ENCODE peak calls at places on chromosomes 12 and 14, in ten cellular contexts. E, L, S, B, T, V, I, A, Y and C are unnamed samples.

GRCh38 chr12:49706351-49707126 is 666 bp downstream of the FMNL3 start:
- DNase-seq in A (peak), L (peak), T (no peak), V (peak), I (peak), Y (peak), B (peak), S (no peak), E (no peak), C (peak)

GRCh38 chr12:123058471-123058870 is 78.0 kb downstream of the ARL6IP4 start:
- DNase-seq in S (no peak), V (no peak), Y (no peak), B (no peak), E (no peak), A (no peak), L (no peak), T (no peak), I (no peak), C (no peak)

GRCh38 chr12:109759595-109759994 is 46.0 kb downstream of the FAM222A start:
- DNase-seq in I (peak), S (no peak), Y (no peak), V (no peak), E (no peak), A (no peak), T (no peak), L (no peak), B (no peak), C (no peak)

GRCh38 chr12:57518920-57519757 is 1.2 kb downstream of the DDIT3 start:
- DNase-seq in I (peak), A (peak), B (no peak), S (no peak), Y (peak), V (peak), E (peak), T (no peak), L (peak), C (peak)

GRCh38 chr12:15774819-15775218 is 14.4 kb downstream of the EPS8 start:
- DNase-seq in L (no peak), Y (no peak), I (no peak), E (no peak), B (no peak), A (no peak), S (peak), V (no peak), T (no peak), C (no peak)

GRCh38 chr12:132560421-132560830 is 50.0 kb downstream of the LRCOL1 start:
- DNase-seq in L (no peak), S (no peak), V (no peak), A (no peak), E (no peak), I (peak), T (no peak), Y (peak), B (peak), C (peak)

GRCh38 chr14:95189400-95190162 is 32.3 kb upstream of the DICER1 start:
- DNase-seq in B (no peak), A (no peak), E (no peak), L (no peak), V (peak), S (no peak), T (no peak), I (no peak), Y (no peak), C (no peak)

GRCh38 chr12:26402648-26403047 is 207.3 kb downstream of the SSPN start:
- DNase-seq in Y (peak), I (peak), L (no peak), S (no peak), A (no peak), T (no peak), E (no peak), V (no peak), B (no peak), C (no peak)

GRCh38 chr12:73361156-73361866 is 1089.1 kb downstream of the TRHDE start:
- DNase-seq in V (no peak), E (no peak), L (no peak), Y (peak), I (no peak), B (no peak), A (no peak), T (no peak), S (no peak), C (no peak)

GRCh38 chr14:57884175-57884574 is 18.3 kb upstream of the SLC35F4 start:
- DNase-seq in A (no peak), B (no peak), I (no peak), E (no peak), V (no peak), T (no peak), L (no peak), S (no peak), Y (no peak), C (no peak)
- TF ChIP-seq CTCF in A (no peak), B (peak), I (no peak), E (no peak), V (peak), T (peak), L (peak), S (no peak), Y (no peak), C (peak)

DNA sequence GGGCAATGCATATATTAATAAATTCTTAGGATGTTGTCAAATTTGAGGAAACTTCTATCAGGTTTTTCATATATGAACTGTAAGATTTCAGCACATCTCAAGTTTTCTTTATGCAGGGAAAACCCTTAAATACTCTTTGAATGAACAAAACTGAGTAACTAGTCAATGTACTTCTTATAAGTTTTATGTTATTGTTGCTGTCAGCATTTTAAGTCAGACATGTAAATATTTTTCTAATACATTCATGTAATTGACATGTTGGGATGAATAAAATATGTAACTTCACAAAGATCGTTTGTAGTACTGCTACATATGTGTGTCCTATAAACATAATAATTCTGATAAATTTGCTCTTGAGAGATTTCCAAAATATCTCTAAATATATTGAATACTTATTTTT is 109.6 kb downstream of the BMP4 start:
- DNase-seq in A (no peak), S (no peak), B (no peak), I (no peak), T (no peak), L (no peak), Y (no peak), E (no peak), V (no peak), C (no peak)
- TF ChIP-seq CTCF in A (no peak), S (no peak), B (no peak), I (no peak), T (no peak), L (no peak), Y (no peak), E (no peak), V (no peak), C (no peak)

DNA sequence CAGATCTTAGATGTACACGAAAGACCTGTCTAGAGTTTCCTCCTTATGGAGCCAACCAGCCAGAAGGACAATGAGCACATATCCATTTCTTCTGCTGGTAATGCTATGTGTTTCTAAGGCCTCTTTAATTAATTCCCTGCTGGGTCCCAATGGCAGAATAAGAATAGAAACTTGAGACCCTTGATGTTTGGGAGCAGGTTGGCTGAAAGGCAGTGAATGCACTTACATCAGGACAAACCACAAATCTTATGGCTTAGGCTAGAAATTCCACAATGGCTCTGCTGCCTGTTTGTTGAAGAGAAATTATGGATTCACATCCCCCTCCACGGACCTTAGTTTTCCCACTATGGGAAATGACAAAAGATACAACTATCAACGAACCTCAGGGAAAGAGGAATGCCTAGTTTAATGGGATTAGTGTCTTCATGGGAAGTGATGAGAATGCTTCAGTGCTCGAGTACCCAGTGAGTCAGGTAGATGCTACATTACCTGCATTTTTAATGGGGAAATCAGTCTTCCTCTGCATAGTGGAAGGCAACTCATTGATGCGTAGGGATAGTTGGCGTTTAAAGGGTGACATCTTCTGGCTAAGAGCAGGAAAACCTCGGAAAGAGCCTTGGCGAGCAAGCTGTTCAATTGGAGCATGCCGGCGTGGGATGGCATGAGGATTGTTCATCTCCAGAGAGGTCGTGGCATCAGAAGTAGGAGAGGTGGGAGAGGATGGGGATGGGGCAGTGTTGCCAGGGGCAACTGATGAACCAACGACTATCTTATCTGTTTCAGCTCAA is 46.5 kb downstream of the PAPLN start:
- DNase-seq in S (no peak), T (no peak), I (peak), V (peak), E (no peak), Y (peak), L (no peak), B (peak), A (no peak), C (no peak)
- TF ChIP-seq CTCF in S (peak), T (peak), I (no peak), V (peak), E (peak), Y (peak), L (peak), B (peak), A (no peak), C (no peak)

GRCh38 chr14:73526036-73526984 is 10.6 kb upstream of the ACOT1 start:
- DNase-seq in A (no peak), V (no peak), L (no peak), I (no peak), B (no peak), E (no peak), T (no peak), Y (no peak), S (peak), C (no peak)

GRCh38 chr14:73521229-73521628 is 15.7 kb upstream of the ACOT1 start:
- DNase-seq in E (no peak), Y (no peak), S (no peak), A (no peak), V (no peak), B (no peak), L (no peak), T (no peak), I (no peak), C (no peak)

DNA sequence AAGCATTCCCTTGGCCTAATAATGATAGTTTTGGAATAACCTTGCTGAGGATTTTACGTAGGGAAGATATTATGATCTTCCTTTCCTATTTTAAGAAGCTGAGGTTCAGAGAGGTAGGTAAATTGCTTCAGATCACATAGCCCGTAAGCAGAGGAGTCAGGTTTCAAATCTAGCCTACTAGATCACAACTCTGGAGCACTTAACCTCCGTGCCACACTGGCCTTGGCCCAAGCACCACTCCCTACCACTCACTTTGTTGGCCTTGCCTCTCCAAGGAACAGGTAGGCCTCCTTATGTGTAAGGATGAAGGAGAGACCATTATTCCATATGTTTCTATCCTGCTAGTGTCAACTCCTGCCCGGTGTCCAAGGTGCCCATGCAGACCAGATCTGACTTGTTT is 12.4 kb upstream of the ACOT1 start:
- DNase-seq in Y (no peak), E (no peak), T (no peak), S (no peak), A (no peak), L (no peak), B (no peak), V (no peak), I (no peak), C (no peak)
- TF ChIP-seq CTCF in Y (no peak), E (no peak), T (no peak), S (no peak), A (no peak), L (no peak), B (no peak), V (no peak), I (no peak), C (no peak)

GRCh38 chr12:54858562-54858961 is 4.2 kb downstream of the MUCL1 start:
- DNase-seq in L (no peak), A (no peak), S (no peak), I (no peak), Y (no peak), V (no peak), T (no peak), B (no peak), E (no peak), C (no peak)

GRCh38 chr12:54859502-54859901 is 5.2 kb downstream of the MUCL1 start:
- DNase-seq in V (no peak), I (no peak), B (no peak), L (no peak), A (no peak), Y (peak), E (no peak), T (no peak), S (no peak), C (no peak)

GRCh38 chr12:54853933-54854538 is at the start of gene MUCL1:
- DNase-seq in L (peak), A (no peak), E (no peak), B (peak), S (peak), T (peak), Y (peak), I (peak), V (peak), C (peak)
- TF ChIP-seq CTCF in L (peak), A (peak), E (no peak), B (peak), S (peak), T (peak), Y (peak), I (peak), V (peak), C (peak)

GRCh38 chr12:122028601-122029560 is 7.2 kb downstream of the BCL7A start:
- DNase-seq in A (no peak), S (no peak), I (no peak), Y (no peak), T (no peak), L (no peak), V (no peak), B (no peak), E (no peak), C (no peak)
- TF ChIP-seq CTCF in A (peak), S (no peak), I (no peak), Y (no peak), T (no peak), L (no peak), V (no peak), B (no peak), E (no peak), C (no peak)